ENCODE peak calls at places on chromosomes 7 and 10, in four cellular contexts. One of them, this sample, is unnamed.

GRCh38 chr10:13684252-13684791 is 97.6 kb downstream of the PRPF18 start:
- DNase-seq in stimulated activated CD8-positive, alpha-beta memory T cell treated with anti-CD3 and anti-CD28 coated beads, Interleukin-12 subunit alpha, Interleukin-12 subunit beta, amount 100 ng/mL, for 1 hour: no peak
- DNase-seq in heart left ventricle: peak
- DNase-seq in hepatocyte: no peak
- DNase-seq in this sample: peak

GRCh38 chr10:85995791-85996190 is 370.8 kb downstream of the GRID1 start:
- DNase-seq in heart left ventricle: no peak
- DNase-seq in stimulated activated CD8-positive, alpha-beta memory T cell treated with anti-CD3 and anti-CD28 coated beads, Interleukin-12 subunit alpha, Interleukin-12 subunit beta, amount 100 ng/mL, for 1 hour: no peak
- DNase-seq in hepatocyte: peak
- DNase-seq in this sample: peak

GRCh38 chr10:60246382-60246781 is 143.3 kb downstream of the ANK3 start:
- DNase-seq in stimulated activated CD8-positive, alpha-beta memory T cell treated with anti-CD3 and anti-CD28 coated beads, Interleukin-12 subunit alpha, Interleukin-12 subunit beta, amount 100 ng/mL, for 1 hour: no peak
- DNase-seq in heart left ventricle: no peak
- DNase-seq in hepatocyte: no peak
- DNase-seq in this sample: no peak

GRCh38 chr10:79904671-79905321 is 44.1 kb downstream of the SFTPD start:
- DNase-seq in heart left ventricle: peak
- DNase-seq in stimulated activated CD8-positive, alpha-beta memory T cell treated with anti-CD3 and anti-CD28 coated beads, Interleukin-12 subunit alpha, Interleukin-12 subunit beta, amount 100 ng/mL, for 1 hour: peak
- DNase-seq in hepatocyte: peak
- DNase-seq in this sample: peak

GRCh38 chr10:27644307-27644939 is 101.2 kb downstream of the MKX start:
- DNase-seq in heart left ventricle: no peak
- DNase-seq in stimulated activated CD8-positive, alpha-beta memory T cell treated with anti-CD3 and anti-CD28 coated beads, Interleukin-12 subunit alpha, Interleukin-12 subunit beta, amount 100 ng/mL, for 1 hour: no peak
- DNase-seq in hepatocyte: no peak
- DNase-seq in this sample: no peak

GRCh38 chr10:97943294-97943693 is 87.1 kb downstream of the CRTAC1 start:
- DNase-seq in heart left ventricle: no peak
- DNase-seq in stimulated activated CD8-positive, alpha-beta memory T cell treated with anti-CD3 and anti-CD28 coated beads, Interleukin-12 subunit alpha, Interleukin-12 subunit beta, amount 100 ng/mL, for 1 hour: no peak
- DNase-seq in hepatocyte: no peak
- DNase-seq in this sample: no peak

GRCh38 chr7:101817031-101817929 is at the start of gene CUX1:
- DNase-seq in heart left ventricle: peak
- DNase-seq in hepatocyte: peak
- DNase-seq in stimulated activated CD8-positive, alpha-beta memory T cell treated with anti-CD3 and anti-CD28 coated beads, Interleukin-12 subunit alpha, Interleukin-12 subunit beta, amount 100 ng/mL, for 1 hour: no peak
- DNase-seq in this sample: peak

GRCh38 chr7:106871793-106872571 is 6.9 kb downstream of the PIK3CG start:
- DNase-seq in heart left ventricle: no peak
- DNase-seq in stimulated activated CD8-positive, alpha-beta memory T cell treated with anti-CD3 and anti-CD28 coated beads, Interleukin-12 subunit alpha, Interleukin-12 subunit beta, amount 100 ng/mL, for 1 hour: no peak
- DNase-seq in hepatocyte: no peak
- DNase-seq in this sample: peak

GRCh38 chr10:78691301-78692030 is 377.3 kb upstream of the ZMIZ1 start:
- DNase-seq in hepatocyte: no peak
- DNase-seq in heart left ventricle: no peak
- DNase-seq in stimulated activated CD8-positive, alpha-beta memory T cell treated with anti-CD3 and anti-CD28 coated beads, Interleukin-12 subunit alpha, Interleukin-12 subunit beta, amount 100 ng/mL, for 1 hour: no peak
- DNase-seq in this sample: no peak